ENCODE peak calls at places on chromosomes 13 and 19, in seven cellular contexts. Z is thoracic aorta, P is heart left ventricle, N is neural progenitor cell, A is fibroblast of villous mesenchyme, Y is fibroblast of pulmonary artery, K is left ventricle myocardium inferior. J is an unnamed sample.
A peak's percentile ranks its signal among the peaks of the same experiment; 100 is the strongest.

GRCh38 chr19:53785196-53785889 is 38.8 kb downstream of the NLRP12 start:
- DNase-seq in P (no peak), Y (no peak), K (no peak), Z (no peak), A (no peak), N (no peak), J (no peak)

GRCh38 chr19:10812902-10813404 is 23.1 kb downstream of the TMED1 start:
- DNase-seq in K (no peak), Z (peak; percentile 40), Y (peak; percentile 94), P (peak; percentile 83), N (no peak), A (peak; percentile 95), J (peak; percentile 95)

GRCh38 chr13:110493161-110493593 is 68.3 kb downstream of the RAB20 start:
- DNase-seq in K (no peak), N (no peak), P (no peak), Z (no peak), A (no peak), Y (no peak), J (no peak)

GRCh38 chr13:100039740-100040139 is 49.2 kb upstream of the PCCA start:
- DNase-seq in Z (no peak), P (no peak), Y (no peak), K (no peak), N (no peak), A (no peak), J (no peak)

GRCh38 chr13:100347941-100348340 is 240.6 kb downstream of the GGACT start:
- DNase-seq in K (no peak), A (no peak), Z (no peak), P (no peak), Y (peak; percentile 33), N (no peak), J (no peak)

GRCh38 chr19:49690656-49691242 is at the start of gene CPT1C:
- DNase-seq in Z (no peak), N (peak; percentile 95), K (peak; percentile 83), Y (peak; percentile 71), P (peak; percentile 83), A (peak; percentile 74), J (peak; percentile 67)

GRCh38 chr13:33471182-33471581 is 185.6 kb upstream of the STARD13 start:
- DNase-seq in P (no peak), Y (no peak), K (no peak), Z (no peak), A (no peak), N (peak; percentile 36), J (no peak)

GRCh38 chr19:58009666-58010301 is 7.2 kb upstream of the ZNF606 start:
- DNase-seq in N (peak; percentile 71), P (peak; percentile 89), A (peak; percentile 78), K (peak; percentile 85), Z (peak; percentile 26), Y (peak; percentile 86), J (peak; percentile 39)

GRCh38 chr13:51645154-51645650 is 60.9 kb downstream of the WDFY2 start:
- DNase-seq in Z (no peak), A (peak; percentile 86), N (no peak), K (no peak), Y (peak; percentile 90), P (no peak), J (peak; percentile 91)

GRCh38 chr19:49145485-49146407 is 9.4 kb downstream of the HRC start:
- DNase-seq in Y (peak; percentile 78), A (peak; percentile 74), N (peak; percentile 98), K (peak; percentile 84), P (peak; percentile 79), Z (no peak), J (peak; percentile 72)

GRCh38 chr13:112879283-112879833 is 89.7 kb upstream of the MCF2L start:
- DNase-seq in A (no peak), Y (peak; percentile 27), K (peak; percentile 26), P (peak; percentile 37), N (no peak), Z (no peak), J (peak; percentile 20)

GRCh38 chr19:4064073-4064550 is 2.6 kb downstream of the ZBTB7A start:
- DNase-seq in Y (peak; percentile 38), Z (no peak), N (peak; percentile 47), P (no peak), K (no peak), A (no peak), J (no peak)

GRCh38 chr19:4066682-4067395 is at the start of gene ZBTB7A:
- DNase-seq in P (peak; percentile 91), Z (peak; percentile 80), A (peak; percentile 84), K (peak; percentile 87), Y (peak; percentile 73), N (peak; percentile 75), J (peak; percentile 72)

GRCh38 chr19:4064551-4065260 is 2.0 kb downstream of the ZBTB7A start:
- DNase-seq in K (peak; percentile 59), A (no peak), N (peak; percentile 65), Y (no peak), P (peak; percentile 72), Z (no peak), J (no peak)

GRCh38 chr19:4066176-4066606 is 508 bp downstream of the ZBTB7A start:
- DNase-seq in A (no peak), P (no peak), K (peak; percentile 63), Y (no peak), N (no peak), Z (no peak), J (no peak)

DNA sequence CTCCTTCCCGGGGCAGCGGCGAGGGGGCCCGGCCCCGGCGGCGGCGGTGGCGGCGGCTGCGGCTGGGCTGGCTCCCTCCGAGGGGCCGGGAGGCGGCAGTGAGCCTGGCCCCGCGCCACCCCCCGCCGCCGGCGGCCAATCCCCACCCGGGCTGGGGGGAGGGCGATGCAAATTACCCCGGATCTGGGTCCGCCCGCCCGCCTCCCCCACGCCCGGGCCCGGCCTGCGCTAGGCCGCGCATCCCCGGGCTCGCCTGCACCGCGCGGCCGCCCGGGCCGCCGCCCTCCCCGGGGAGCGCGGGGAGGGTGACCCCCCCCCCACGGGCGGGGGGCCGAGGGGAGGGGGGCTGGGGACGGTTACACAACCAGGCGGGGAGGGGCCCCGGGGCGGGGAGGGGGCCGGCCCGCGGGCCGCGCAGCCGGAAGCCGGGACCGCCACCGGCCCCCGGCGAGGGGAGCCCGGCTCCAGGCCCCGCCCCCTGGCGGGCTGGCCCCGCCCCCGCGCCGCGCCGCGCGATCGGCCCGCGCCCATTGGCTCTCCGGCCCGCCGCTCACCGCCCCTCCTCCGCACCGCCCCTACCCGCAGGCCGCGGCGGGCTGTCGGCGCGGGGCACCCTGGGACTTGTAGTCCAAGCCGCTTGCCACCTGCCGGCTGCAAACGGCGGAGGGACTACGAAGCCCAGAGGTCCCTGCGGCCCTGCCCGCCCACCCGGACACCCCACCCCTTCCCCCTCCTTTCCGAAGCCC is 1.1 kb downstream of the ZBTB7A start:
- DNase-seq in P (peak; percentile 98), N (peak; percentile 99), Z (peak; percentile 77), Y (peak; percentile 99), A (peak; percentile 98), K (peak; percentile 97), J (peak; percentile 98)
- H3K4me3 ChIP-seq in P (peak overlapping the region; percentile 100), N (peak overlapping the region; percentile 81), Z (peak overlapping the region; percentile 99), Y (peak overlapping the region; percentile 79), A (peak overlapping the region; percentile 84), K (peak overlapping the region; percentile 96), J (peak overlapping the region; percentile 74)

GRCh38 chr13:49679244-49679643 is 12.0 kb downstream of the EBPL start:
- DNase-seq in Z (no peak), Y (peak; percentile 20), K (no peak), N (no peak), A (peak; percentile 83), P (no peak), J (no peak)
- TF ChIP-seq CTCF in Z (no peak), Y (peak; percentile 17), K (peak; percentile 8), N (no peak), A (peak; percentile 45), P (no peak), J (peak; percentile 26)

GRCh38 chr13:42378383-42378780 is 106.4 kb downstream of the AKAP11 start:
- DNase-seq in P (no peak), N (no peak), Z (no peak), K (no peak), Y (no peak), A (no peak), J (no peak)

GRCh38 chr13:42380420-42381164 is 108.6 kb downstream of the AKAP11 start:
- DNase-seq in N (no peak), Z (no peak), Y (no peak), A (no peak), K (no peak), P (no peak), J (no peak)

GRCh38 chr13:42379241-42379640 is 107.3 kb downstream of the AKAP11 start:
- DNase-seq in N (no peak), A (no peak), P (no peak), Y (no peak), K (no peak), Z (no peak), J (no peak)

GRCh38 chr13:42375663-42376062 is 103.7 kb downstream of the AKAP11 start:
- DNase-seq in K (no peak), Y (no peak), Z (no peak), N (no peak), A (no peak), P (no peak), J (no peak)

DNA sequence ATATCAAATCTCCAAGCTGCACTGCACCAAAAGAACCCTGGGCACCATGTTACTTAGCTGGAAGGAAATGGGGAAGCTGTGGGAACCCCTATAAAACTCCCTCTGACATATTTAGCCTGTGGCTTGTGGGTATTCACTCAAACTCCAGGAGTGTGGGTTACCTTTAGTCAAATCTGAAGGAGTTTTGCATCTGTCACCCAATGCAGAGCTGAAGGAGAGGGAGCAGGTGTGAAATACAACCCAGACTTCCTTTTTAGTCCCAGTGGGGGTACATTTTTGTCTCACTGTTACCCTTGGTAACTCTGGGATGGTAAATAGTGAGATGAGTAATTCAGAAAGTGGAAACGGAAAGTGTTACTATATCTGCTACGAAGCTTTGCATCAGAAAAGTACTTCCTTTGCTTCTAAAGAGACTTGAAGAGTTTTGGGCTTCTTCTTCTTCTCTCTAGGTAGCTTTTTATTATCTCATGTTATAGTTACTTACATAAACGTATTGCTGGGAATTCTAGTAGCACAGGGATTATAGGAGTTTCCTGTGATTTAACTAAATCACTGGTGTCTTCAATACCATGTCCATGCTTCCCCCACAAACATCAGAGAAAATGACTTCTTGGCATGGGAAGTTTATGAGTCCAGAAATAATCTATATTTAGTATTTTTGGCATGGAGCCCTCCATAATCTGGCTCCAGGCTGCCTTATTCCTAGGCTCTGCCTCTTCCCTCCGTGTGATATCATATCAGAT is 105.9 kb downstream of the AKAP11 start:
- DNase-seq in A (no peak), Y (peak; percentile 27), N (no peak), P (no peak), Z (no peak), K (no peak), J (no peak)
- H3K4me3 ChIP-seq in A (no peak overlapping the region), Y (no peak overlapping the region), N (no peak overlapping the region), P (no peak overlapping the region), Z (no peak overlapping the region), K (no peak overlapping the region), J (no peak overlapping the region)

GRCh38 chr19:8592231-8593009 is 15.2 kb upstream of the MYO1F start:
- DNase-seq in K (peak; percentile 95), A (peak; percentile 96), Y (peak; percentile 98), P (peak; percentile 96), Z (peak; percentile 98), N (peak; percentile 100), J (peak; percentile 88)

GRCh38 chr19:8589177-8589714 is 12.0 kb upstream of the MYO1F start:
- DNase-seq in K (no peak), P (no peak), A (no peak), Y (no peak), N (no peak), Z (no peak), J (no peak)

GRCh38 chr19:8596168-8596567 is 14.3 kb downstream of the ADAMTS10 start:
- DNase-seq in P (no peak), Z (no peak), A (no peak), Y (no peak), N (no peak), K (no peak), J (no peak)

GRCh38 chr19:8595651-8596050 is 14.9 kb downstream of the ADAMTS10 start:
- DNase-seq in N (no peak), A (no peak), K (no peak), Z (no peak), P (no peak), Y (no peak), J (no peak)

GRCh38 chr19:8593931-8594330 is 16.6 kb downstream of the ADAMTS10 start:
- DNase-seq in K (no peak), Y (peak; percentile 44), P (no peak), Z (no peak), A (no peak), N (no peak), J (no peak)
- TF ChIP-seq CTCF in K (peak; percentile 30), Y (peak; percentile 34), P (no peak), Z (peak; percentile 38), A (peak; percentile 9), N (peak; percentile 17), J (peak; percentile 22)